ENCODE peak calls at places on chromosomes 6 and 20, in five cellular contexts. One of them, this sample, is unnamed.

GRCh38 chr6:15322781-15323536 is 77.1 kb downstream of the JARID2 start:
- DNase-seq in GM12865: no peak
- DNase-seq in mesothelial cell of epicardium: no peak
- DNase-seq in epithelial cell of proximal tubule: no peak
- DNase-seq in dorsolateral prefrontal cortex: no peak
- DNase-seq in this sample: no peak

GRCh38 chr20:50427740-50428462 is 82.3 kb upstream of the PTPN1 start:
- DNase-seq in GM12865: peak; percentile 25
- DNase-seq in mesothelial cell of epicardium: no peak
- DNase-seq in epithelial cell of proximal tubule: no peak
- DNase-seq in dorsolateral prefrontal cortex: no peak
- DNase-seq in this sample: no peak

GRCh38 chr6:148979006-148979901 is 232.4 kb downstream of the UST start:
- DNase-seq in GM12865: no peak
- DNase-seq in mesothelial cell of epicardium: no peak
- DNase-seq in epithelial cell of proximal tubule: no peak
- DNase-seq in dorsolateral prefrontal cortex: no peak
- DNase-seq in this sample: no peak

GRCh38 chr6:152552616-152553209 is 84.4 kb downstream of the SYNE1 start:
- DNase-seq in GM12865: peak; percentile 82
- DNase-seq in mesothelial cell of epicardium: peak; percentile 34
- DNase-seq in epithelial cell of proximal tubule: no peak
- DNase-seq in dorsolateral prefrontal cortex: peak; percentile 46
- DNase-seq in this sample: peak; percentile 45

GRCh38 chr20:57716202-57716601 is 6.4 kb upstream of the PMEPA1 start:
- DNase-seq in GM12865: no peak
- DNase-seq in mesothelial cell of epicardium: no peak
- DNase-seq in epithelial cell of proximal tubule: no peak
- DNase-seq in dorsolateral prefrontal cortex: no peak
- DNase-seq in this sample: no peak

GRCh38 chr6:43766426-43766825 is 3.6 kb upstream of the VEGFA start:
- DNase-seq in GM12865: no peak
- DNase-seq in mesothelial cell of epicardium: no peak
- DNase-seq in epithelial cell of proximal tubule: no peak
- DNase-seq in dorsolateral prefrontal cortex: no peak
- DNase-seq in this sample: no peak

GRCh38 chr20:4592316-4593148 is 129.2 kb upstream of the PRND start:
- DNase-seq in GM12865: peak; percentile 18
- DNase-seq in mesothelial cell of epicardium: peak; percentile 49
- DNase-seq in epithelial cell of proximal tubule: no peak
- DNase-seq in dorsolateral prefrontal cortex: no peak
- DNase-seq in this sample: peak; percentile 77

GRCh38 chr6:71410164-71410566 is 121.6 kb downstream of the OGFRL1 start:
- DNase-seq in GM12865: peak; percentile 26
- DNase-seq in mesothelial cell of epicardium: no peak
- DNase-seq in epithelial cell of proximal tubule: peak; percentile 74
- DNase-seq in dorsolateral prefrontal cortex: no peak
- DNase-seq in this sample: no peak

GRCh38 chr6:144909753-144910280 is 624.7 kb downstream of the UTRN start:
- DNase-seq in GM12865: no peak
- DNase-seq in mesothelial cell of epicardium: no peak
- DNase-seq in epithelial cell of proximal tubule: no peak
- DNase-seq in dorsolateral prefrontal cortex: no peak
- DNase-seq in this sample: no peak

GRCh38 chr6:147406783-147407182 is 101.7 kb upstream of the SAMD5 start:
- DNase-seq in GM12865: no peak
- DNase-seq in mesothelial cell of epicardium: no peak
- DNase-seq in epithelial cell of proximal tubule: no peak
- DNase-seq in dorsolateral prefrontal cortex: no peak
- DNase-seq in this sample: no peak

GRCh38 chr20:26209171-26209941 is 512.7 kb upstream of the ZNF337 start:
- DNase-seq in GM12865: peak; percentile 42
- DNase-seq in mesothelial cell of epicardium: peak; percentile 38
- DNase-seq in epithelial cell of proximal tubule: no peak
- DNase-seq in dorsolateral prefrontal cortex: no peak
- DNase-seq in this sample: peak; percentile 15

GRCh38 chr20:24995741-24996448 is 3.3 kb upstream of the APMAP start:
- DNase-seq in GM12865: no peak
- DNase-seq in mesothelial cell of epicardium: no peak
- DNase-seq in epithelial cell of proximal tubule: no peak
- DNase-seq in dorsolateral prefrontal cortex: peak; percentile 23
- DNase-seq in this sample: no peak

GRCh38 chr6:29705389-29706231 is 17.6 kb upstream of the HLA-F start:
- DNase-seq in GM12865: no peak
- DNase-seq in mesothelial cell of epicardium: no peak
- DNase-seq in epithelial cell of proximal tubule: no peak
- DNase-seq in dorsolateral prefrontal cortex: no peak
- DNase-seq in this sample: no peak

GRCh38 chr20:22825076-22825475 is 210.0 kb upstream of the SSTR4 start:
- DNase-seq in GM12865: no peak
- DNase-seq in mesothelial cell of epicardium: no peak
- DNase-seq in epithelial cell of proximal tubule: no peak
- DNase-seq in dorsolateral prefrontal cortex: no peak
- DNase-seq in this sample: no peak

GRCh38 chr6:89675949-89676753 is 37.6 kb upstream of the LYRM2 start:
- DNase-seq in GM12865: no peak
- DNase-seq in mesothelial cell of epicardium: no peak
- DNase-seq in epithelial cell of proximal tubule: no peak
- DNase-seq in dorsolateral prefrontal cortex: no peak
- DNase-seq in this sample: no peak

GRCh38 chr6:15207923-15208322 is 37.9 kb upstream of the JARID2 start:
- DNase-seq in GM12865: no peak
- DNase-seq in mesothelial cell of epicardium: no peak
- DNase-seq in epithelial cell of proximal tubule: peak; percentile 72
- DNase-seq in dorsolateral prefrontal cortex: no peak
- DNase-seq in this sample: no peak

GRCh38 chr6:149560736-149561135 is 5.4 kb upstream of the GINM1 start:
- DNase-seq in GM12865: peak; percentile 27
- DNase-seq in mesothelial cell of epicardium: no peak
- DNase-seq in epithelial cell of proximal tubule: no peak
- DNase-seq in dorsolateral prefrontal cortex: no peak
- DNase-seq in this sample: no peak

GRCh38 chr6:34239240-34239825 is 2.7 kb downstream of the HMGA1 start:
- DNase-seq in GM12865: no peak
- DNase-seq in mesothelial cell of epicardium: no peak
- DNase-seq in epithelial cell of proximal tubule: no peak
- DNase-seq in dorsolateral prefrontal cortex: no peak
- DNase-seq in this sample: peak; percentile 6

GRCh38 chr20:24411003-24411402 is 58.4 kb upstream of the SYNDIG1 start:
- DNase-seq in GM12865: no peak
- DNase-seq in mesothelial cell of epicardium: no peak
- DNase-seq in epithelial cell of proximal tubule: no peak
- DNase-seq in dorsolateral prefrontal cortex: peak; percentile 63
- DNase-seq in this sample: no peak

GRCh38 chr6:136341967-136342366 is 52.3 kb upstream of the BCLAF1 start:
- DNase-seq in GM12865: peak; percentile 28
- DNase-seq in mesothelial cell of epicardium: no peak
- DNase-seq in epithelial cell of proximal tubule: no peak
- DNase-seq in dorsolateral prefrontal cortex: no peak
- DNase-seq in this sample: no peak

GRCh38 chr20:49964964-49965780 is 17.6 kb upstream of the SNAI1 start:
- DNase-seq in GM12865: peak; percentile 66
- DNase-seq in mesothelial cell of epicardium: no peak
- DNase-seq in epithelial cell of proximal tubule: no peak
- DNase-seq in dorsolateral prefrontal cortex: no peak
- DNase-seq in this sample: peak; percentile 62

GRCh38 chr6:105642708-105643107 is 239.8 kb upstream of the PREP start:
- DNase-seq in GM12865: no peak
- DNase-seq in mesothelial cell of epicardium: no peak
- DNase-seq in epithelial cell of proximal tubule: no peak
- DNase-seq in dorsolateral prefrontal cortex: no peak
- DNase-seq in this sample: no peak

GRCh38 chr6:9766240-9766915 is 648.5 kb downstream of the TFAP2A start:
- DNase-seq in GM12865: peak; percentile 47
- DNase-seq in mesothelial cell of epicardium: no peak
- DNase-seq in epithelial cell of proximal tubule: peak; percentile 59
- DNase-seq in dorsolateral prefrontal cortex: no peak
- DNase-seq in this sample: peak; percentile 6

GRCh38 chr6:209432-210103 is 82.7 kb upstream of the DUSP22 start:
- DNase-seq in GM12865: peak; percentile 91
- DNase-seq in mesothelial cell of epicardium: no peak
- DNase-seq in epithelial cell of proximal tubule: no peak
- DNase-seq in dorsolateral prefrontal cortex: no peak
- DNase-seq in this sample: peak; percentile 82

GRCh38 chr6:155495011-155495768 is 39.6 kb upstream of the NOX3 start:
- DNase-seq in GM12865: no peak
- DNase-seq in mesothelial cell of epicardium: no peak
- DNase-seq in epithelial cell of proximal tubule: no peak
- DNase-seq in dorsolateral prefrontal cortex: no peak
- DNase-seq in this sample: no peak

GRCh38 chr6:159463440-159463839 is 229.6 kb downstream of the SOD2 start:
- DNase-seq in GM12865: peak; percentile 34
- DNase-seq in mesothelial cell of epicardium: no peak
- DNase-seq in epithelial cell of proximal tubule: no peak
- DNase-seq in dorsolateral prefrontal cortex: no peak
- DNase-seq in this sample: no peak

GRCh38 chr6:138514860-138515540 is 15.7 kb upstream of the NHSL1 start:
- DNase-seq in GM12865: peak; percentile 38
- DNase-seq in mesothelial cell of epicardium: no peak
- DNase-seq in epithelial cell of proximal tubule: no peak
- DNase-seq in dorsolateral prefrontal cortex: no peak
- DNase-seq in this sample: no peak

GRCh38 chr6:29647927-29648642 is 8.8 kb upstream of the MOG start:
- DNase-seq in GM12865: no peak
- DNase-seq in mesothelial cell of epicardium: no peak
- DNase-seq in epithelial cell of proximal tubule: no peak
- DNase-seq in dorsolateral prefrontal cortex: no peak
- DNase-seq in this sample: no peak

GRCh38 chr6:131231886-131232285 is 96.6 kb downstream of the AKAP7 start:
- DNase-seq in GM12865: no peak
- DNase-seq in mesothelial cell of epicardium: no peak
- DNase-seq in epithelial cell of proximal tubule: no peak
- DNase-seq in dorsolateral prefrontal cortex: no peak
- DNase-seq in this sample: no peak
- TF ChIP-seq CTCF in GM12865: no peak
- TF ChIP-seq CTCF in mesothelial cell of epicardium: no peak
- TF ChIP-seq CTCF in epithelial cell of proximal tubule: peak; percentile 9
- TF ChIP-seq CTCF in dorsolateral prefrontal cortex: no peak
- TF ChIP-seq CTCF in this sample: no peak

GRCh38 chr6:31666337-31666960 is 569 bp downstream of the CSNK2B start:
- DNase-seq in GM12865: no peak
- DNase-seq in mesothelial cell of epicardium: no peak
- DNase-seq in epithelial cell of proximal tubule: no peak
- DNase-seq in dorsolateral prefrontal cortex: no peak
- DNase-seq in this sample: no peak

GRCh38 chr6:31663087-31663960 is 1.5 kb downstream of the GPANK1 start:
- DNase-seq in GM12865: no peak
- DNase-seq in mesothelial cell of epicardium: no peak
- DNase-seq in epithelial cell of proximal tubule: no peak
- DNase-seq in dorsolateral prefrontal cortex: no peak
- DNase-seq in this sample: no peak

GRCh38 chr6:31665501-31666336 is at the start of gene CSNK2B:
- DNase-seq in GM12865: peak; percentile 98
- DNase-seq in mesothelial cell of epicardium: peak; percentile 89
- DNase-seq in epithelial cell of proximal tubule: peak; percentile 77
- DNase-seq in dorsolateral prefrontal cortex: peak; percentile 100
- DNase-seq in this sample: peak; percentile 95

GRCh38 chr6:31663961-31664789 is 622 bp downstream of the GPANK1 start:
- DNase-seq in GM12865: no peak
- DNase-seq in mesothelial cell of epicardium: no peak
- DNase-seq in epithelial cell of proximal tubule: no peak
- DNase-seq in dorsolateral prefrontal cortex: no peak
- DNase-seq in this sample: no peak

DNA sequence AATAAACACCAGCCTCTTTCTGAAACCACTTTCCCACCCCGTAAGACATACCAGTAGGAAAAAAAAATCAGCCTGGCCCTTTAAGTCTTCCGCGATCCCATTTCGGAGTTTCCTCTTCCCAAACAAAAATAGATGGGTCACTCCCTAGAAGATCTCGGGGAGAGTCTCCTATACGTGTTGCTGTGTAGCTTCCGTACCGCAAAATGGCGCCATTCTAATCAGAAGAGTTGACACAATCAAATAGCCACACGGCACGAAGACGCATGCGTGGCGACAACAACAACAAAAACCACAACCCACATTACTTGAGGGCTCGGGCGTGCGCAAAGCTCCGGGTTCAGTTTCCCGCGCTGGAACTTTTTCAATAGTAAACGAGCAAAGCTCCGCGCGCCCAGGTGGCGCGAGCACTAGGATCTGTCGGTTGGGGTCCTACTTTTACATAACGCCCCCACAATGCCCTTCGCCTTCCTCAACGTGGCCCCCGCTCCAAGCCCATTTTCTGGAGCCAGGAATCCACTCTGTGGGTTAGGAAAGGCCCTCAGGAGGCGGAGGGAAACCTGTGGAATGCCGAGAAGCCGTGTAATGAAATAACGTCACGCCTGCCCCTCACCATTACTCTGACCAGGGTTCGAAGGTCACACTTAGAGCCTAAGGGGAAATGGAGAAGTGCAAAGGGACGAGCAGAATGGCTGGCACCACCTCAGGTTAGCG is at the start of gene GPANK1:
- DNase-seq in GM12865: peak; percentile 97
- DNase-seq in mesothelial cell of epicardium: peak; percentile 61
- DNase-seq in epithelial cell of proximal tubule: peak; percentile 62
- DNase-seq in dorsolateral prefrontal cortex: peak; percentile 94
- DNase-seq in this sample: peak; percentile 83
- TF ChIP-seq CTCF in GM12865: no peak
- TF ChIP-seq CTCF in mesothelial cell of epicardium: no peak
- TF ChIP-seq CTCF in epithelial cell of proximal tubule: no peak
- TF ChIP-seq CTCF in dorsolateral prefrontal cortex: peak; percentile 21
- TF ChIP-seq CTCF in this sample: no peak

GRCh38 chr20:10954137-10954840 is 280.5 kb upstream of the JAG1 start:
- DNase-seq in GM12865: no peak
- DNase-seq in mesothelial cell of epicardium: no peak
- DNase-seq in epithelial cell of proximal tubule: peak; percentile 88
- DNase-seq in dorsolateral prefrontal cortex: no peak
- DNase-seq in this sample: no peak
- TF ChIP-seq CTCF in GM12865: no peak
- TF ChIP-seq CTCF in mesothelial cell of epicardium: no peak
- TF ChIP-seq CTCF in epithelial cell of proximal tubule: no peak
- TF ChIP-seq CTCF in dorsolateral prefrontal cortex: no peak
- TF ChIP-seq CTCF in this sample: no peak

DNA sequence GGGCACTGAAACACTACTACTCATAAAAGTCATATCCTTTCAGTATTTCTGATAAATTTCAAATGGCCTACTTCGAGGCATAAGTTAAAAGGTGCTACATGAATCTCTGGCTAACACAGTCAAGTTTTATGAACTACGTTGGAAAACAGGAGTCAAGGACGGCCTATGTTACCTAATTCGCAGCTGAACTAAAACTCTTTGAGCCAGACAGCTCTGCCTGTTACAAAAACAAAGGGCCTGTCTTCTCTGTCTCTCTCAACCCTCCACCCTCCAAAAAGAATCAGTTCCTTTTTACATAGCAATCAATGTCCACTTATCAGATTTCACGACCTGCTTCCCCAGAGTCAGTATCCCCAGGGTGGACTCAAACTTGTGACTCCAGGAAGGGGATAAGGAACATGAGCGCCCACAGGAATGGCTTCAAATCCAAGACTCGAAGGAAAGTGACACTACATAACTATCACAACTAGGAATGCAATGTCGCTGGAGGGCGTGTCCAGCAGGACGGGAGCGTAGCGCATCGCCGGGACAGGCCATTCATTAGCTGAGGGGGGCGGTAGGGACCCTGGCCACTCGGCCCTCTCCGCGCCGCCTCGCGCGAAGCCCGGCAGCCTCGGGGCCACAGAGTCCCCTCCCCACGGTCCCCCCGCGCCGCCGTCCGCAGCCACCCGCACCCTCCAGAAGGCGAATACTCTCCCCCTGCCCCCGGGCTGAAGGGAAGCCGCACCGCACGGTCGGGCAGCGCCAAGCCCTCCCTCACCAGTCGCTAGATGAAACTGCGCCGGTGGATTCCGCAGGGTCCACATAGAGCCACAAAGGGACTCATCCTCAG is 526 bp downstream of the IBTK start:
- DNase-seq in GM12865: peak; percentile 66
- DNase-seq in mesothelial cell of epicardium: peak; percentile 38
- DNase-seq in epithelial cell of proximal tubule: no peak
- DNase-seq in dorsolateral prefrontal cortex: peak; percentile 60
- DNase-seq in this sample: peak; percentile 35
- TF ChIP-seq CTCF in GM12865: no peak
- TF ChIP-seq CTCF in mesothelial cell of epicardium: no peak
- TF ChIP-seq CTCF in epithelial cell of proximal tubule: no peak
- TF ChIP-seq CTCF in dorsolateral prefrontal cortex: no peak
- TF ChIP-seq CTCF in this sample: no peak

This sample was measured in GM20000.